ENCODE peak calls at places on chromosomes 7 and 10, in eight cellular contexts. G is fibroblast of lung; L is K562; X is CD4-positive, CD25-positive, alpha-beta regulatory T cell; S is PC-3; N is mammary epithelial cell; D is IMR-90; V is CD8-positive, alpha-beta memory T cell. W is an unnamed sample. For H3K4me1 and H3K9me3, the result is how much of the 10 kb centered on the place peaks cover.

GRCh38 chr7:105014725-105015630 is 973 bp downstream of the KMT2E start:
- DNase-seq in G (peak), L (peak), X (peak), S (peak), N (peak), D (peak), V (peak), W (peak)

GRCh38 chr10:59108886-59109288 is 67.6 kb upstream of the PHYHIPL start:
- DNase-seq in G (no peak), L (no peak), X (no peak), S (no peak), N (no peak), D (no peak), V (no peak), W (no peak)

GRCh38 chr7:131606346-131607290 is 50.2 kb upstream of the PODXL start:
- DNase-seq in G (no peak), L (no peak), X (no peak), S (peak), N (peak), D (no peak), V (no peak), W (no peak)

GRCh38 chr10:122590158-122590557 is 29.6 kb downstream of the DMBT1 start:
- DNase-seq in G (no peak), L (no peak), X (no peak), S (no peak), N (peak), D (no peak), V (no peak), W (no peak)

GRCh38 chr7:39130740-39131538 is 153.2 kb downstream of the POU6F2 start:
- DNase-seq in G (no peak), L (no peak), X (no peak), S (no peak), N (no peak), D (no peak), V (no peak), W (no peak)

GRCh38 chr10:49001402-49001801 is 61.8 kb upstream of the LRRC18 start:
- DNase-seq in G (no peak), L (peak), X (no peak), S (peak), N (no peak), D (no peak), V (no peak), W (no peak)

GRCh38 chr10:46299531-46300366 is 13.0 kb downstream of the ANTXRL start:
- DNase-seq in G (no peak), L (no peak), X (no peak), S (no peak), N (no peak), D (no peak), V (no peak), W (no peak)

GRCh38 chr10:113104071-113104470 is 154.0 kb downstream of the TCF7L2 start:
- DNase-seq in G (no peak), L (no peak), X (no peak), S (no peak), N (no peak), D (no peak), V (no peak), W (no peak)

GRCh38 chr7:47358944-47359588 is 222.8 kb downstream of the TNS3 start:
- DNase-seq in G (no peak), L (no peak), X (no peak), S (peak), N (no peak), D (peak), V (no peak), W (no peak)

GRCh38 chr7:33794419-33794818 is 110.9 kb upstream of the BMPER start:
- DNase-seq in G (no peak), L (no peak), X (no peak), S (no peak), N (no peak), D (no peak), V (no peak), W (no peak)

GRCh38 chr7:112946350-112946749 is 140.3 kb downstream of the GPR85 start:
- DNase-seq in G (peak), L (no peak), X (no peak), S (no peak), N (no peak), D (peak), V (no peak), W (no peak)

DNA sequence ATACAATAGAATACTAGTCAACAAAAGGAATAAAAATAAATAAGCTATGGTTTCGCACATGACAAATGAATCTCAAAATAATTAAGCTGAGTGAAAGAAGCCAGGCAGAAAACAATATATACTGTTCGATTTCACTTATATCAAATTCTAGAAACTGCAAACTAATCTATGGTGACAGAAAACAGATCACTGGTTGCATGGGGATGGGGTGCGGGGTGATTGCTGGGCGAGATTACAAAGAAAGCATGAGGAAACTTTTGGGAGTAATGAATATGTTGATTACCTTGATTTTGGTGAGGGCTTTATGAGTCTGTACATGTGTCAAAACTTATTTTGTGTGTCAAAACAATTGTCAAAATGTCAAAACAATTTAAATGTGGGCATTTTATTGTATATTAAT is 135.6 kb downstream of the GPR85 start:
- DNase-seq in G (no peak), L (no peak), X (no peak), S (no peak), N (no peak), D (no peak), V (no peak), W (no peak)
- H3K4me3 ChIP-seq in G (no peak), L (no peak), X (no peak), S (no peak), N (no peak), D (no peak), V (no peak), W (no peak)

DNA sequence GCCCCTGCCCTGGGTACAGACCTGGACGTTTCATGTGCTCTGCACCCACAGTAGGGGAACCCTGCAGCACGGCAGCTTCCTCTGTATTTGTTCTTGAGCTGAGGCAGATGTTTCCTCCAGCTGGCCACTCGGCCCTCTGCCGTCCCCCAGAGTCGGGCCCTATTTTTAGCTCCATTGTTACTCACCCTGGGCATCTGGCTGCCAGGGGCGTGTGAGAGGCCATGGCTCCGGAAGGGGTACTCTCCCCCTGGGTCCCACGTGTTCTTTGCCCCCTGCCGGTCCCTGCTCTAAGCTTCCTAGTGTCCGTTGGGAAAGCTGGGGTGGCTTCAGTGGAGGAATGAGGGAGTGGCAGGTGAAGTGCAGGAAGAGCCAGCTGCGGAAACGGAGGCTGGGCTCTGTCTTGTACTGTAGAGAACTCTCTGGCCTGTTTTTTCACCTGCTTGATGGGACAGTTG is 30.4 kb downstream of the PALD1 start:
- DNase-seq in G (peak), L (peak), X (no peak), S (no peak), N (no peak), D (peak), V (no peak), W (no peak)
- H3K4me1 ChIP-seq in G (under half), L (under half), X (under half), S (under half), N (under half), D (under half), V (under half), W (under half)

GRCh38 chr7:158249692-158250091 is 337.9 kb downstream of the PTPRN2 start:
- DNase-seq in G (no peak), L (no peak), X (no peak), S (no peak), N (no peak), D (no peak), V (no peak), W (no peak)
- H3K9me3 ChIP-seq in G (under half), L (under half), X (under half), S (under half), N (half or more), D (half or more), V (under half), W (under half)

GRCh38 chr10:133238066-133238804 is 580 bp downstream of the VENTX start:
- DNase-seq in G (no peak), L (no peak), X (no peak), S (no peak), N (no peak), D (no peak), V (no peak), W (no peak)
- H3K4me3 ChIP-seq in G (no peak), L (no peak), X (no peak), S (no peak), N (no peak), D (no peak), V (no peak), W (no peak)

W was measured in CD4-positive, alpha-beta memory T cell.